ENCODE peak calls at places on chromosomes 5 and 9, in nine cellular contexts. One of them, this sample, is unnamed. For H3K36me3, the result is how much of the 10 kb centered on the place peaks cover.

GRCh38 chr9:101668466-101668865 is 70.0 kb downstream of the GRIN3A start:
- DNase-seq in H7: no peak
- DNase-seq in MG63: no peak
- DNase-seq in IMR-90: no peak
- DNase-seq in CD8-positive, alpha-beta T cell: no peak
- DNase-seq in astrocyte: no peak
- DNase-seq in stomach: no peak
- DNase-seq in HAP-1: peak
- DNase-seq in GM23248: no peak
- DNase-seq in this sample: no peak

GRCh38 chr5:64505769-64506566 is at the start of gene RGS7BP:
- DNase-seq in H7: peak
- DNase-seq in CD8-positive, alpha-beta T cell: no peak
- DNase-seq in stomach: peak
- DNase-seq in IMR-90: peak
- DNase-seq in GM23248: peak
- DNase-seq in MG63: peak
- DNase-seq in astrocyte: peak
- DNase-seq in HAP-1: peak
- DNase-seq in this sample: no peak

GRCh38 chr5:110275878-110276277 is 450.6 kb downstream of the TMEM232 start:
- DNase-seq in astrocyte: no peak
- DNase-seq in MG63: no peak
- DNase-seq in IMR-90: no peak
- DNase-seq in stomach: no peak
- DNase-seq in H7: no peak
- DNase-seq in CD8-positive, alpha-beta T cell: no peak
- DNase-seq in HAP-1: no peak
- DNase-seq in GM23248: no peak
- DNase-seq in this sample: no peak

GRCh38 chr5:156920861-156921431 is 42.1 kb downstream of the TIMD4 start:
- DNase-seq in GM23248: no peak
- DNase-seq in MG63: no peak
- DNase-seq in HAP-1: no peak
- DNase-seq in H7: no peak
- DNase-seq in IMR-90: no peak
- DNase-seq in astrocyte: no peak
- DNase-seq in CD8-positive, alpha-beta T cell: no peak
- DNase-seq in stomach: no peak
- DNase-seq in this sample: no peak

GRCh38 chr5:9829621-9830020 is 199.5 kb upstream of the TAS2R1 start:
- DNase-seq in astrocyte: no peak
- DNase-seq in MG63: no peak
- DNase-seq in H7: peak
- DNase-seq in GM23248: no peak
- DNase-seq in IMR-90: no peak
- DNase-seq in stomach: no peak
- DNase-seq in HAP-1: no peak
- DNase-seq in CD8-positive, alpha-beta T cell: no peak
- DNase-seq in this sample: no peak

GRCh38 chr9:136494531-136495215 is 11.8 kb upstream of the SEC16A start:
- DNase-seq in MG63: no peak
- DNase-seq in IMR-90: no peak
- DNase-seq in HAP-1: no peak
- DNase-seq in GM23248: peak
- DNase-seq in CD8-positive, alpha-beta T cell: no peak
- DNase-seq in astrocyte: peak
- DNase-seq in stomach: no peak
- DNase-seq in H7: no peak
- DNase-seq in this sample: no peak

GRCh38 chr5:72402959-72403628 is 82.9 kb downstream of the PTCD2 start:
- DNase-seq in astrocyte: no peak
- DNase-seq in H7: peak
- DNase-seq in GM23248: peak
- DNase-seq in CD8-positive, alpha-beta T cell: no peak
- DNase-seq in stomach: peak
- DNase-seq in MG63: no peak
- DNase-seq in HAP-1: peak
- DNase-seq in IMR-90: no peak
- DNase-seq in this sample: no peak

GRCh38 chr9:114470581-114470980 is 34.7 kb downstream of the WHRN start:
- DNase-seq in GM23248: no peak
- DNase-seq in HAP-1: no peak
- DNase-seq in CD8-positive, alpha-beta T cell: no peak
- DNase-seq in IMR-90: no peak
- DNase-seq in H7: no peak
- DNase-seq in stomach: no peak
- DNase-seq in astrocyte: no peak
- DNase-seq in MG63: no peak
- DNase-seq in this sample: no peak

GRCh38 chr9:137085918-137086530 is 761 bp upstream of the MAN1B1 start:
- DNase-seq in IMR-90: no peak
- DNase-seq in H7: peak
- DNase-seq in astrocyte: no peak
- DNase-seq in HAP-1: peak
- DNase-seq in stomach: peak
- DNase-seq in MG63: peak
- DNase-seq in GM23248: peak
- DNase-seq in CD8-positive, alpha-beta T cell: peak
- DNase-seq in this sample: no peak

GRCh38 chr5:128116445-128116844 is 32.9 kb downstream of the SLC12A2 start:
- DNase-seq in stomach: no peak
- DNase-seq in GM23248: no peak
- DNase-seq in H7: no peak
- DNase-seq in CD8-positive, alpha-beta T cell: no peak
- DNase-seq in MG63: no peak
- DNase-seq in HAP-1: no peak
- DNase-seq in astrocyte: no peak
- DNase-seq in IMR-90: no peak
- DNase-seq in this sample: no peak

GRCh38 chr9:38103340-38103739 is 34.3 kb upstream of the SHB start:
- DNase-seq in IMR-90: no peak
- DNase-seq in stomach: no peak
- DNase-seq in HAP-1: no peak
- DNase-seq in CD8-positive, alpha-beta T cell: no peak
- DNase-seq in astrocyte: no peak
- DNase-seq in H7: no peak
- DNase-seq in MG63: no peak
- DNase-seq in GM23248: no peak
- DNase-seq in this sample: no peak

GRCh38 chr9:136373300-136374182 is at the start of gene CARD9:
- DNase-seq in stomach: no peak
- DNase-seq in CD8-positive, alpha-beta T cell: no peak
- DNase-seq in MG63: no peak
- DNase-seq in IMR-90: no peak
- DNase-seq in HAP-1: no peak
- DNase-seq in H7: no peak
- DNase-seq in astrocyte: no peak
- DNase-seq in GM23248: no peak
- DNase-seq in this sample: no peak

GRCh38 chr9:97478301-97478981 is 23.0 kb upstream of the TMOD1 start:
- DNase-seq in MG63: no peak
- DNase-seq in stomach: no peak
- DNase-seq in IMR-90: no peak
- DNase-seq in CD8-positive, alpha-beta T cell: no peak
- DNase-seq in GM23248: no peak
- DNase-seq in H7: no peak
- DNase-seq in HAP-1: no peak
- DNase-seq in astrocyte: no peak
- DNase-seq in this sample: no peak

GRCh38 chr9:97474373-97474925 is 27.0 kb upstream of the TMOD1 start:
- DNase-seq in H7: no peak
- DNase-seq in MG63: no peak
- DNase-seq in HAP-1: no peak
- DNase-seq in astrocyte: peak
- DNase-seq in stomach: no peak
- DNase-seq in GM23248: peak
- DNase-seq in IMR-90: peak
- DNase-seq in CD8-positive, alpha-beta T cell: no peak
- DNase-seq in this sample: no peak

GRCh38 chr9:97475079-97475478 is 26.4 kb upstream of the TMOD1 start:
- DNase-seq in H7: no peak
- DNase-seq in stomach: no peak
- DNase-seq in GM23248: peak
- DNase-seq in CD8-positive, alpha-beta T cell: no peak
- DNase-seq in HAP-1: no peak
- DNase-seq in IMR-90: peak
- DNase-seq in astrocyte: peak
- DNase-seq in MG63: peak
- DNase-seq in this sample: peak

GRCh38 chr9:97470076-97470475 is 31.4 kb upstream of the TMOD1 start:
- DNase-seq in astrocyte: no peak
- DNase-seq in HAP-1: no peak
- DNase-seq in stomach: no peak
- DNase-seq in GM23248: no peak
- DNase-seq in CD8-positive, alpha-beta T cell: no peak
- DNase-seq in IMR-90: no peak
- DNase-seq in H7: peak
- DNase-seq in MG63: no peak
- DNase-seq in this sample: no peak

GRCh38 chr9:97473717-97474116 is 27.7 kb upstream of the TMOD1 start:
- DNase-seq in GM23248: no peak
- DNase-seq in CD8-positive, alpha-beta T cell: no peak
- DNase-seq in H7: no peak
- DNase-seq in HAP-1: no peak
- DNase-seq in stomach: no peak
- DNase-seq in MG63: no peak
- DNase-seq in astrocyte: no peak
- DNase-seq in IMR-90: no peak
- DNase-seq in this sample: no peak
- H3K36me3 ChIP-seq in GM23248: under half
- H3K36me3 ChIP-seq in CD8-positive, alpha-beta T cell: under half
- H3K36me3 ChIP-seq in H7: under half
- H3K36me3 ChIP-seq in HAP-1: under half
- H3K36me3 ChIP-seq in stomach: under half
- H3K36me3 ChIP-seq in MG63: under half
- H3K36me3 ChIP-seq in astrocyte: under half
- H3K36me3 ChIP-seq in IMR-90: under half
- H3K36me3 ChIP-seq in this sample: under half

GRCh38 chr5:14701556-14701955 is 37.0 kb downstream of the OTULIN start:
- DNase-seq in HAP-1: no peak
- DNase-seq in CD8-positive, alpha-beta T cell: no peak
- DNase-seq in GM23248: no peak
- DNase-seq in astrocyte: no peak
- DNase-seq in H7: no peak
- DNase-seq in MG63: no peak
- DNase-seq in IMR-90: no peak
- DNase-seq in stomach: no peak
- DNase-seq in this sample: no peak
- H3K36me3 ChIP-seq in HAP-1: under half
- H3K36me3 ChIP-seq in CD8-positive, alpha-beta T cell: under half
- H3K36me3 ChIP-seq in GM23248: under half
- H3K36me3 ChIP-seq in astrocyte: under half
- H3K36me3 ChIP-seq in H7: under half
- H3K36me3 ChIP-seq in MG63: half or more
- H3K36me3 ChIP-seq in IMR-90: under half
- H3K36me3 ChIP-seq in stomach: half or more
- H3K36me3 ChIP-seq in this sample: under half

GRCh38 chr5:14395411-14395810 is 186.2 kb upstream of the OTULINL start:
- DNase-seq in IMR-90: no peak
- DNase-seq in GM23248: no peak
- DNase-seq in MG63: no peak
- DNase-seq in HAP-1: no peak
- DNase-seq in stomach: no peak
- DNase-seq in H7: no peak
- DNase-seq in astrocyte: no peak
- DNase-seq in CD8-positive, alpha-beta T cell: no peak
- DNase-seq in this sample: no peak
- H3K36me3 ChIP-seq in IMR-90: half or more
- H3K36me3 ChIP-seq in GM23248: half or more
- H3K36me3 ChIP-seq in MG63: half or more
- H3K36me3 ChIP-seq in HAP-1: under half
- H3K36me3 ChIP-seq in stomach: half or more
- H3K36me3 ChIP-seq in H7: under half
- H3K36me3 ChIP-seq in astrocyte: under half
- H3K36me3 ChIP-seq in CD8-positive, alpha-beta T cell: under half
- H3K36me3 ChIP-seq in this sample: under half

GRCh38 chr5:32274548-32275420 is 38.0 kb downstream of the MTMR12 start:
- DNase-seq in IMR-90: peak
- DNase-seq in stomach: no peak
- DNase-seq in H7: no peak
- DNase-seq in astrocyte: no peak
- DNase-seq in HAP-1: no peak
- DNase-seq in CD8-positive, alpha-beta T cell: no peak
- DNase-seq in MG63: no peak
- DNase-seq in GM23248: no peak
- DNase-seq in this sample: no peak
- H3K36me3 ChIP-seq in IMR-90: under half
- H3K36me3 ChIP-seq in stomach: half or more
- H3K36me3 ChIP-seq in H7: under half
- H3K36me3 ChIP-seq in astrocyte: under half
- H3K36me3 ChIP-seq in HAP-1: under half
- H3K36me3 ChIP-seq in CD8-positive, alpha-beta T cell: under half
- H3K36me3 ChIP-seq in MG63: under half
- H3K36me3 ChIP-seq in GM23248: under half
- H3K36me3 ChIP-seq in this sample: under half

GRCh38 chr9:131394464-131395026 is 659 bp downstream of the PRRC2B start:
- DNase-seq in MG63: peak
- DNase-seq in IMR-90: no peak
- DNase-seq in HAP-1: peak
- DNase-seq in astrocyte: no peak
- DNase-seq in H7: peak
- DNase-seq in GM23248: peak
- DNase-seq in stomach: peak
- DNase-seq in CD8-positive, alpha-beta T cell: peak
- DNase-seq in this sample: no peak
- H3K36me3 ChIP-seq in MG63: under half
- H3K36me3 ChIP-seq in IMR-90: under half
- H3K36me3 ChIP-seq in HAP-1: under half
- H3K36me3 ChIP-seq in astrocyte: under half
- H3K36me3 ChIP-seq in H7: under half
- H3K36me3 ChIP-seq in GM23248: under half
- H3K36me3 ChIP-seq in stomach: under half
- H3K36me3 ChIP-seq in CD8-positive, alpha-beta T cell: under half
- H3K36me3 ChIP-seq in this sample: under half

This sample was measured in BJ.